ENCODE peak calls at places on chromosomes 16 and 17, in five cellular contexts. V is activated T-helper 1 cell treated with anti-CD3 and anti-CD28 coated beads, Interleukin-2, amount 50 U/mL, for 16 hours; S is posterior cingulate gyrus; U is CD8-positive, alpha-beta memory T cell; P is Calu3. X is an unnamed sample.

GRCh38 chr17:60135160-60135950 is 14.4 kb upstream of the CA4 start:
- DNase-seq in V (peak; percentile 39), S (peak; percentile 95), U (peak; percentile 55), P (peak; percentile 71), X (peak; percentile 83)

GRCh38 chr17:41579484-41580243 is 7.0 kb downstream of the KRT14 start:
- DNase-seq in V (peak; percentile 12), S (peak; percentile 56), U (peak; percentile 34), P (peak; percentile 96), X (peak; percentile 67)

GRCh38 chr16:49703494-49703893 is 152.4 kb downstream of the ZNF423 start:
- DNase-seq in V (no peak), S (no peak), U (no peak), P (no peak), X (no peak)

GRCh38 chr17:2101448-2102257 is 46.8 kb downstream of the HIC1 start:
- DNase-seq in V (no peak), S (no peak), U (no peak), P (peak; percentile 71), X (peak; percentile 68)

GRCh38 chr17:8520981-8521380 is 85.3 kb downstream of the NDEL1 start:
- DNase-seq in V (no peak), S (no peak), U (no peak), P (no peak), X (no peak)

GRCh38 chr16:27284865-27285675 is 16.5 kb upstream of the NSMCE1 start:
- DNase-seq in V (no peak), S (no peak), U (no peak), P (no peak), X (no peak)

GRCh38 chr17:49525831-49526741 is 31.0 kb downstream of the NGFR start:
- DNase-seq in V (no peak), S (peak; percentile 8), U (no peak), P (no peak), X (no peak)

GRCh38 chr16:75250809-75251279 is 580 bp downstream of the BCAR1 start:
- DNase-seq in V (no peak), S (no peak), U (no peak), P (peak; percentile 89), X (no peak)

GRCh38 chr17:81094744-81095607 is 60.0 kb downstream of the BAIAP2 start:
- DNase-seq in V (peak; percentile 80), S (peak; percentile 83), U (peak; percentile 75), P (peak; percentile 81), X (peak; percentile 77)

GRCh38 chr16:56357765-56358322 is 67.5 kb downstream of the AMFR start:
- DNase-seq in V (no peak), S (no peak), U (no peak), P (no peak), X (no peak)

GRCh38 chr16:4994719-4995434 is 36.7 kb downstream of the SEC14L5 start:
- DNase-seq in V (no peak), S (peak; percentile 74), U (no peak), P (no peak), X (no peak)